ENCODE peak calls at places on chromosomes 4 and X, in four cellular contexts. Q, N, D and Y are unnamed samples.

GRCh38 chr4:153647975-153648374 is 36.1 kb upstream of the TLR2 start:
- DNase-seq in Q (no peak), N (no peak), D (no peak), Y (no peak)

GRCh38 chr4:177108708-177109107 is 201.0 kb upstream of the NEIL3 start:
- DNase-seq in Q (no peak), N (no peak), D (no peak), Y (no peak)

GRCh38 chr4:123488916-123489315 is 92.3 kb downstream of the SPRY1 start:
- DNase-seq in Q (peak), N (no peak), D (no peak), Y (peak)

GRCh38 chr4:83855044-83855443 is 319.1 kb downstream of the GPAT3 start:
- DNase-seq in Q (no peak), N (no peak), D (no peak), Y (peak)

GRCh38 chrX:44312421-44312820 is 31.1 kb downstream of the EFHC2 start:
- DNase-seq in Q (no peak), N (no peak), D (no peak), Y (no peak)

GRCh38 chr4:66852843-66853242 is 692.5 kb downstream of the CENPC start:
- DNase-seq in Q (no peak), N (no peak), D (no peak), Y (no peak)

GRCh38 chrX:152480269-152481212 is 29.4 kb upstream of the GABRA3 start:
- DNase-seq in Q (no peak), N (no peak), D (no peak), Y (no peak)

GRCh38 chr4:76197001-76197743 is 16.5 kb downstream of the SCARB2 start:
- DNase-seq in Q (no peak), N (no peak), D (no peak), Y (no peak)

GRCh38 chr4:127549521-127549920 is 83.2 kb upstream of the INTU start:
- DNase-seq in Q (no peak), N (no peak), D (no peak), Y (no peak)

GRCh38 chr4:187929024-187929423 is 66.5 kb upstream of the ZFP42 start:
- DNase-seq in Q (no peak), N (no peak), D (no peak), Y (no peak)

GRCh38 chr4:101183658-101184373 is 163.5 kb downstream of the PPP3CA start:
- DNase-seq in Q (no peak), N (no peak), D (no peak), Y (no peak)

GRCh38 chr4:101188906-101189305 is 158.4 kb downstream of the PPP3CA start:
- DNase-seq in Q (no peak), N (no peak), D (no peak), Y (no peak)

GRCh38 chr4:101187837-101188236 is 159.5 kb downstream of the PPP3CA start:
- DNase-seq in Q (no peak), N (no peak), D (no peak), Y (no peak)

GRCh38 chr4:101184668-101185067 is 162.7 kb downstream of the PPP3CA start:
- DNase-seq in Q (no peak), N (no peak), D (no peak), Y (no peak)

GRCh38 chr4:101186558-101187184 is 160.7 kb downstream of the PPP3CA start:
- DNase-seq in Q (no peak), N (no peak), D (no peak), Y (no peak)
- TF ChIP-seq POLR2A in Q (no peak), N (no peak), D (no peak), Y (no peak)

DNA sequence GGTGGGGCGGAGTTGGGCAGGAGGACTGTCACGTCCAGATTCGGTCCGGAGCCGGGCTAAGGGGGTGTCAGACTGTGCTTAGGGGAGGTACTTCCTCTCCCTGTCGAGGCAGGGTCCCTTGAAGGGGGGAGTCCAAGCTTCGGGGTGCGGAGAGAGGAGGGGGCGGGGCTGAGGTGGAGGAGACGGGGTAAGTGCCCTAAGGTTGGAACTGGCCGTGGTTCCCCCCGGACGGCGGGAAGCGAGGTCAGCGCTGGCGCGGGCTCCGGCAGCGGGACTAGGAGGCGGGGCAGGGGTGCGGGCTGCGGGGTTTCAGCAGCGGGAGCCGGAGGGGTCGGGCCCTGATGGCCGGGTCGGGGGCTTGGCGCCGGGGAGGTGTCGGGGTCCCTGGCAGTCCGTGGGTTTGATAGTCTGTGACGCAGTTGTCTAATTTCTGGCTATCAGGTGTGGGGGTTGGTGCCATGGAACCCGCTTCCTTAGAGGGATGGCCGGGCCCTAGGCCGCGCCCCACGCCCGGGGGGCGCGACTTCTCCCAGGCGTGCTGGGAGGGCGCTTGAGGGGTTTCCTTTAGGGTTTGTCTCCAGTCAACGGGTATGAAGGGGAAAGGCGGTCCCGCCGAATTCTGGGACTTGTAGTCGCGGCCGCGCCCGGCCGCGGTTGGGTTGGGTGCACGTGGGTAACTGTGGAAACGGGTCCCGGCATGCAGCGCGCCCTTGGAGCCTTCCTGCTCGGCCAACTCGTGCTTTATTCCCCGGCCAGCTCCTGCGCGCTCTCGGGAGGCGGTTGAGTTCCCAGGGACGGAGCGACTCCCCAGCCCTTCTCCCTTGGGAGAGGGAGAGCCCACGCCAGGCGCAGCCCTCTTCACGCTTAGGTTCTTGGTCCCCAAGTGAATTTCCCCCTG is 1.5 kb downstream of the DCUN1D4 start:
- DNase-seq in Q (peak), N (peak), D (peak), Y (peak)
- TF ChIP-seq POLR2A in Q (peak), N (no peak), D (peak), Y (no peak)

DNA sequence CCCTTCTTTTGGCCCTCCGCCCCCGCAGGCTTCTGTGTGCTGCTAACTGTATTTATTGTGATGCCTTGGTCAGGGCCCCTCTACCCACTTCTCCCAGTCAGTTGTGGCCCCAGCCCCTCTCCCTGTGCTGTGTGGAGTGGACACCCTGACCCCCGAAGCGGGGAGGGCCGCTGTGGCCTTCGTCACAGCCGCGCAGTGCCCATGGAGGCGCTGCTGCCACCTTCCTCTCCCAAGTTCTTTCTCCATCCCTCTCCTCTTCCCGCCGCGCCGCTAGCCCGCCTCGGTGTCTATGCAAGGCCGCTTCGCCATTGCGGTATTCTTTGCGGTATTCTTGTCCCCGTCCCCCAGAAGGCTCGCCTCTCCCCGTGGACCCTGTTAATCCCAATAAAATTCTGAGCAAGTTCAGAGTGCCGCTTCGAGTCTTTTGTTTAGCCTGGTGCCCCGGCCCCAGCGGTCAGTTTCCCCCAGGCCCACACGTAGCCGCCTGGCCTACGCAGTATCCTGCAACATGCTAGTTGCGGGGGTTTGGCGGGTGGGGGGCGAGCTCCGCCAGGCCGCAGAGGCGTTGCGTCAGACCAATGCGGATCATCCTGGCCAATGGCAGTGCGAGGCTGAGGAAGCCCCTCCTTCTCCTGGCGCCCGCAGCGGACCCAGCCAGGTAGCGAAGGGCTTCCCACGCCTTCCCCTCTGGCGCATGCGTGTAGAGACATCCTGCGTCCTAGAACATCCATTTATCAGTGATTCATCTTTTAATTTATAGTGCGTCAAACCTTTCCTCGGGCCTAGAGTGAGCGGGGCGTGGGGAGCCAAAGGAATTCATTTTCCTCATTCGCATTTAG is 5.6 kb upstream of the KANTR start:
- DNase-seq in Q (no peak), N (peak), D (peak), Y (no peak)
- TF ChIP-seq POLR2A in Q (no peak), N (no peak), D (peak), Y (no peak)

GRCh38 chr4:39450618-39451017 is 8.1 kb downstream of the RPL9 start:
- DNase-seq in Q (no peak), N (no peak), D (no peak), Y (no peak)

GRCh38 chr4:39453738-39454137 is 5.0 kb downstream of the RPL9 start:
- DNase-seq in Q (no peak), N (no peak), D (no peak), Y (no peak)

GRCh38 chr4:39452153-39452859 is 6.4 kb downstream of the RPL9 start:
- DNase-seq in Q (no peak), N (no peak), D (no peak), Y (no peak)

GRCh38 chr4:39451423-39452023 is 7.2 kb downstream of the RPL9 start:
- DNase-seq in Q (no peak), N (no peak), D (no peak), Y (no peak)

DNA sequence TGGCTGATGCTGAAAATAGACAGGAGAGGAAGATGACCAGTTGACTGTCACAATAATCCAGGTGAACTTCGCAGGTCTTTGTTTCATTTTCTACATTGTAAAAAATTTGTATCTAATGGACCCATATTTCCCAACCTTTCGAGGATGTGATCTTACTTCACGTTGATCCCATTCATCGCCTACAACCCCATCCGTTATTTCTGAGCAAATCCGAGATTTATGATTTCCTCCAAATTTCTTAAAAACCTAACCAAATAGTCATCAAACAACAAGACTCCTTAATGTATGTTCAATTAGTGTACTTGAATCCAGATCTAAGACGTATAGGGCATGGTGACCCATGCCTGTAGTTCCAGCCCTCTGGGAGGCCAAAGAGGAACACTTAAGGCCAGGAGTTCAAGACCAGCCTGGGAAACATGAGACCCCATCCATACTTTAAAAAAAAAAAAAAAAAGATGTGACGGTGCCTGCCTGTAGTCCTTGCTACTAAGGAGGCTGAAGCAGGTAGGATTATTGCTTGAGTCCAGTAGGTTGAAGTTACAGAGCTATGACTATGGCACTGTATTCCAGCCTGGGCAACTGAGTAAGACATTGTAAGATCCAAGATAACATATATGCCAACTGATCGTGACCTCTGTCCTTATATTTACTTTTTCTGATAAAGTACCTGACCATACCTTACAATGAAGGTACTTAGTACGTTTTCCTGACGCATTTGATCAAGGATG is 5.7 kb downstream of the RPL9 start:
- DNase-seq in Q (no peak), N (no peak), D (no peak), Y (no peak)
- TF ChIP-seq POLR2A in Q (peak), N (no peak), D (peak), Y (no peak)

GRCh38 chr4:74005528-74005927 is 7.1 kb upstream of the CXCL5 start:
- DNase-seq in Q (no peak), N (no peak), D (no peak), Y (no peak)
- TF ChIP-seq POLR2A in Q (no peak), N (no peak), D (no peak), Y (no peak)